ENCODE peak calls at places on chromosomes 16 and 17, in five cellular contexts. O is lower lobe of right lung; D is neural crest cell; V is activated CD8-positive, alpha-beta T cell treated with anti-CD3 and anti-CD28 coated beads for 36 hours; E is HT-29. N is an unnamed sample.

GRCh38 chr17:1995321-1996242 is 29.6 kb downstream of the RTN4RL1 start:
- DNase-seq in E (no peak), D (no peak), O (no peak), V (no peak), N (no peak)

GRCh38 chr16:5005916-5006315 is 27.8 kb downstream of the NAGPA start:
- DNase-seq in D (no peak), E (no peak), O (peak), V (no peak), N (no peak)

GRCh38 chr17:64354824-64355535 is 35.7 kb downstream of the PECAM1 start:
- DNase-seq in O (no peak), E (no peak), D (no peak), V (no peak), N (no peak)

GRCh38 chr17:61393904-61394629 is 5.6 kb upstream of the TBX2 start:
- DNase-seq in E (no peak), D (no peak), V (no peak), O (peak), N (no peak)

GRCh38 chr16:12271006-12271405 is 294.5 kb downstream of the SNX29 start:
- DNase-seq in E (peak), V (peak), O (no peak), D (peak), N (peak)

GRCh38 chr17:9878791-9879525 is 26.1 kb downstream of the RCVRN start:
- DNase-seq in D (no peak), O (no peak), V (no peak), E (no peak), N (no peak)

GRCh38 chr17:74282587-74283370 is 8.7 kb downstream of the DNAI2 start:
- DNase-seq in O (no peak), D (no peak), V (peak), E (no peak), N (no peak)

GRCh38 chr17:58520843-58521430 is 6.5 kb upstream of the MTMR4 start:
- DNase-seq in E (peak), V (peak), O (no peak), D (peak), N (no peak)

GRCh38 chr17:67376509-67376891 is 581 bp upstream of the PITPNC1 start:
- DNase-seq in O (no peak), V (peak), D (no peak), E (peak), N (peak)

GRCh38 chr16:71904239-71904638 is 8.9 kb downstream of the IST1 start:
- DNase-seq in E (no peak), V (no peak), D (no peak), O (no peak), N (no peak)

GRCh38 chr16:89599451-89599858 is 14.0 kb upstream of the DPEP1 start:
- DNase-seq in D (no peak), E (peak), O (no peak), V (peak), N (no peak)

GRCh38 chr17:44071772-44072171 is 1.2 kb downstream of the G6PC3 start:
- DNase-seq in E (peak), D (no peak), V (no peak), O (peak), N (no peak)

GRCh38 chr16:86232496-86232895 is 277.8 kb upstream of the FOXF1 start:
- DNase-seq in E (no peak), O (no peak), D (no peak), V (no peak), N (no peak)

GRCh38 chr17:80453980-80454556 is 22.3 kb downstream of the NPTX1 start:
- DNase-seq in E (peak), V (peak), O (no peak), D (no peak), N (no peak)

GRCh38 chr16:1310832-1311200 is 1.4 kb downstream of the UBE2I start:
- DNase-seq in O (no peak), V (peak), D (no peak), E (no peak), N (no peak)

GRCh38 chr17:40564883-40565744 is at the start of gene CCR7:
- DNase-seq in O (no peak), V (peak), E (no peak), D (no peak), N (no peak)

GRCh38 chr17:6402258-6402657 is 32.7 kb downstream of the AIPL1 start:
- DNase-seq in V (no peak), E (no peak), O (no peak), D (no peak), N (no peak)

GRCh38 chr16:75244844-75245758 is 6.3 kb downstream of the BCAR1 start:
- DNase-seq in E (peak), V (no peak), O (peak), D (no peak), N (peak)

GRCh38 chr16:68936729-68937631 is 93.6 kb downstream of the TANGO6 start:
- DNase-seq in E (no peak), O (no peak), V (no peak), D (no peak), N (peak)

GRCh38 chr17:75877752-75878173 is 618 bp downstream of the TRIM47 start:
- DNase-seq in D (peak), E (peak), O (peak), V (peak), N (peak)

GRCh38 chr17:77617516-77617915 is 341.0 kb upstream of the TNRC6C start:
- DNase-seq in O (no peak), V (no peak), E (no peak), D (no peak), N (no peak)

GRCh38 chr16:24920568-24920967 is 74.8 kb downstream of the SLC5A11 start:
- DNase-seq in O (no peak), E (no peak), D (no peak), V (no peak), N (no peak)

GRCh38 chr17:31469959-31470358 is 78.5 kb downstream of the RAB11FIP4 start:
- DNase-seq in E (no peak), V (peak), O (no peak), D (no peak), N (no peak)

GRCh38 chr16:55349867-55350266 is 25.9 kb downstream of the IRX6 start:
- DNase-seq in O (no peak), V (no peak), D (no peak), E (no peak), N (no peak)

GRCh38 chr17:50603340-50603739 is 31.3 kb upstream of the ABCC3 start:
- DNase-seq in V (peak), E (peak), D (no peak), O (no peak), N (no peak)

GRCh38 chr16:13798211-13798610 is 121.7 kb upstream of the ERCC4 start:
- DNase-seq in E (no peak), D (no peak), V (no peak), O (no peak), N (no peak)

GRCh38 chr17:43530303-43531081 is 15.6 kb downstream of the ETV4 start:
- DNase-seq in D (peak), V (no peak), O (peak), E (peak), N (no peak)

GRCh38 chr17:81976332-81977210 is 858 bp upstream of the ASPSCR1 start:
- DNase-seq in V (peak), D (no peak), O (peak), E (peak), N (no peak)

GRCh38 chr17:58525239-58525638 is 10.8 kb upstream of the MTMR4 start:
- DNase-seq in O (no peak), D (no peak), E (no peak), V (no peak), N (no peak)

GRCh38 chr17:56681561-56682266 is 88.2 kb downstream of the NOG start:
- DNase-seq in O (no peak), D (no peak), V (peak), E (no peak), N (no peak)

GRCh38 chr16:74760007-74760767 is 14.4 kb downstream of the FA2H start:
- DNase-seq in D (no peak), E (no peak), V (no peak), O (no peak), N (no peak)

GRCh38 chr17:43372273-43372911 is 26.4 kb upstream of the ARL4D start:
- DNase-seq in O (no peak), E (no peak), V (peak), D (no peak), N (no peak)

GRCh38 chr17:27793168-27793905 is 7.0 kb downstream of the NOS2 start:
- DNase-seq in D (peak), O (peak), V (no peak), E (no peak), N (peak)

N was measured in globus pallidus.